ENCODE peak calls at places on chromosomes 16 and 17, in seven cellular contexts. A is dorsolateral prefrontal cortex, R is neural progenitor cell, U is DND-41, O is Peyer's patch, N is heart right ventricle, L is fibroblast of lung. P is an unnamed sample.

GRCh38 chr17:69047368-69048263 is 13.1 kb downstream of the ABCA9 start:
- DNase-seq in R (no peak), A (no peak), U (no peak), O (peak), N (peak), L (peak), P (no peak)

GRCh38 chr16:16015849-16016248 is 66.4 kb downstream of the ABCC1 start:
- DNase-seq in L (no peak), O (no peak), N (no peak), U (no peak), A (no peak), R (no peak), P (no peak)

GRCh38 chr17:44272321-44272951 is 4.5 kb upstream of the SLC4A1 start:
- DNase-seq in O (no peak), U (no peak), N (no peak), L (no peak), R (no peak), A (no peak), P (no peak)

GRCh38 chr16:27726621-27727275 is 176.8 kb downstream of the KATNIP start:
- DNase-seq in R (no peak), U (no peak), L (peak), N (no peak), A (no peak), O (no peak), P (no peak)

GRCh38 chr16:25066747-25067631 is 44.6 kb upstream of the LCMT1 start:
- DNase-seq in A (peak), R (peak), U (no peak), N (peak), L (peak), O (peak), P (peak)

GRCh38 chr17:41618341-41619161 is 5.8 kb downstream of the KRT17 start:
- DNase-seq in R (no peak), U (no peak), O (no peak), N (no peak), L (no peak), A (peak), P (no peak)

GRCh38 chr17:64382184-64382583 is 8.5 kb downstream of the PECAM1 start:
- DNase-seq in O (peak), A (no peak), L (no peak), N (no peak), R (no peak), U (no peak), P (no peak)

GRCh38 chr17:8137645-8138342 is 13.9 kb upstream of the HES7 start:
- DNase-seq in O (peak), L (no peak), U (no peak), R (no peak), N (no peak), A (no peak), P (no peak)

GRCh38 chr16:11061629-11062270 is 117.4 kb downstream of the CLEC16A start:
- DNase-seq in R (no peak), U (no peak), N (no peak), L (no peak), O (peak), A (no peak), P (no peak)

GRCh38 chr17:57004944-57005579 is 27.1 kb downstream of the SCPEP1 start:
- DNase-seq in L (no peak), N (no peak), R (peak), A (no peak), O (peak), U (no peak), P (peak)

GRCh38 chr17:48618366-48618896 is 3.3 kb upstream of the HOXB8 start:
- DNase-seq in N (peak), U (peak), A (peak), R (peak), L (peak), O (peak), P (no peak)

GRCh38 chr16:84582958-84583516 is 34.8 kb downstream of the COTL1 start:
- DNase-seq in R (no peak), O (no peak), A (no peak), L (peak), U (no peak), N (no peak), P (no peak)

GRCh38 chr17:43679911-43680310 is 18.2 kb upstream of the MEOX1 start:
- DNase-seq in U (no peak), R (no peak), O (no peak), N (no peak), L (no peak), A (no peak), P (no peak)

GRCh38 chr17:56779306-56779705 is 54.4 kb downstream of the C17orf67 start:
- DNase-seq in O (no peak), A (no peak), R (no peak), L (no peak), U (no peak), N (no peak), P (no peak)

GRCh38 chr16:85444879-85445778 is 168.0 kb upstream of the GSE1 start:
- DNase-seq in O (peak), N (no peak), L (no peak), A (peak), R (peak), U (peak), P (no peak)

GRCh38 chr16:80652441-80652840 is 111.6 kb downstream of the DYNLRB2 start:
- DNase-seq in L (no peak), R (no peak), N (no peak), U (no peak), A (no peak), O (no peak), P (no peak)

GRCh38 chr17:34254146-34254545 is 939 bp upstream of the CCL2 start:
- DNase-seq in A (no peak), N (no peak), U (no peak), O (no peak), L (peak), R (no peak), P (no peak)

GRCh38 chr16:80029381-80029630 is 428.8 kb upstream of the MAF start:
- DNase-seq in U (no peak), L (no peak), O (no peak), A (no peak), R (no peak), N (no peak), P (no peak)

GRCh38 chr17:40827746-40828453 is 5.5 kb upstream of the KRT10 start:
- DNase-seq in U (no peak), L (peak), R (no peak), A (no peak), O (no peak), N (no peak), P (no peak)

GRCh38 chr17:48068491-48068961 is 20.4 kb downstream of the NFE2L1 start:
- DNase-seq in O (peak), N (no peak), A (no peak), L (peak), R (no peak), U (no peak), P (no peak)

GRCh38 chr17:74271281-74271680 is 2.8 kb upstream of the DNAI2 start:
- DNase-seq in N (no peak), A (no peak), L (no peak), U (no peak), O (no peak), R (no peak), P (no peak)

GRCh38 chr16:9607512-9608230 is 516.2 kb downstream of the HAPSTR1 start:
- DNase-seq in O (no peak), U (no peak), N (no peak), A (no peak), R (no peak), L (peak), P (no peak)

GRCh38 chr17:73749906-73750305 is 105.7 kb upstream of the SDK2 start:
- DNase-seq in A (no peak), U (no peak), O (no peak), R (no peak), L (no peak), N (peak), P (no peak)

GRCh38 chr17:45319239-45319703 is 2.5 kb upstream of the MAP3K14 start:
- DNase-seq in N (no peak), L (peak), O (no peak), A (no peak), U (no peak), R (no peak), P (no peak)

GRCh38 chr16:31472559-31473203 is 729 bp downstream of the TGFB1I1 start:
- DNase-seq in U (peak), L (peak), A (no peak), R (peak), O (peak), N (peak), P (no peak)

GRCh38 chr16:1036121-1036520 is 36.4 kb upstream of the SSTR5 start:
- DNase-seq in U (no peak), O (no peak), A (no peak), R (no peak), N (peak), L (no peak), P (no peak)

GRCh38 chr17:1222321-1222720 is 42.5 kb upstream of the ABR start:
- DNase-seq in U (no peak), L (peak), O (no peak), A (no peak), R (no peak), N (no peak), P (no peak)

DNA sequence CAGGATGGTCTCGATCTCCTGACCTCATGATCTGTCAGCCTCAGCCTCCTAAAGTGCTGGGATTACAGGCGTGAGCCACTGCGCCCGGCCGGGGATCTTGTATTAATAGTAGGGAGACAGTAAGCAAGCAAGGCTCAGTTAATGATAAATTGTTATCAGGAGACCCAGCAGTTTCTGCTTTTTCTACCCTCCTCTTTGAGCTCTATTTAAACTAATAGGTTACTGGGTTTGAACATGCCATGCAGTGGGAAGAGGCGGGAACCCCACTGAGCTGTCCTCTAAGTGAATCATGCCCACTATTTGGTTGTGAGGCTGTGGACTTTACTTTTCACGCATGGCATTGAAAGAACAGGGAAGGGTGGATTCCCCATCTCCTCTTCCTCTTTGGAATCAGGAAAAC is 223.9 kb downstream of the WWOX start:
- DNase-seq in R (no peak), N (no peak), A (no peak), O (no peak), U (no peak), L (no peak), P (no peak)
- TF ChIP-seq CTCF in R (no peak), N (no peak), A (no peak), O (no peak), U (no peak), L (no peak), P (no peak)

GRCh38 chr16:56192971-56193936 is 2.0 kb downstream of the GNAO1 start:
- DNase-seq in R (peak), A (peak), U (peak), N (no peak), L (no peak), O (no peak), P (no peak)

GRCh38 chr16:56192644-56192960 is 1.3 kb downstream of the GNAO1 start:
- DNase-seq in R (no peak), N (no peak), A (no peak), O (no peak), U (no peak), L (no peak), P (no peak)

GRCh38 chr16:56195151-56195550 is 3.9 kb downstream of the GNAO1 start:
- DNase-seq in R (no peak), U (no peak), L (peak), A (no peak), O (no peak), N (no peak), P (no peak)

GRCh38 chr16:56191807-56192643 is 736 bp downstream of the GNAO1 start:
- DNase-seq in A (peak), R (peak), U (peak), O (no peak), L (no peak), N (peak), P (no peak)

DNA sequence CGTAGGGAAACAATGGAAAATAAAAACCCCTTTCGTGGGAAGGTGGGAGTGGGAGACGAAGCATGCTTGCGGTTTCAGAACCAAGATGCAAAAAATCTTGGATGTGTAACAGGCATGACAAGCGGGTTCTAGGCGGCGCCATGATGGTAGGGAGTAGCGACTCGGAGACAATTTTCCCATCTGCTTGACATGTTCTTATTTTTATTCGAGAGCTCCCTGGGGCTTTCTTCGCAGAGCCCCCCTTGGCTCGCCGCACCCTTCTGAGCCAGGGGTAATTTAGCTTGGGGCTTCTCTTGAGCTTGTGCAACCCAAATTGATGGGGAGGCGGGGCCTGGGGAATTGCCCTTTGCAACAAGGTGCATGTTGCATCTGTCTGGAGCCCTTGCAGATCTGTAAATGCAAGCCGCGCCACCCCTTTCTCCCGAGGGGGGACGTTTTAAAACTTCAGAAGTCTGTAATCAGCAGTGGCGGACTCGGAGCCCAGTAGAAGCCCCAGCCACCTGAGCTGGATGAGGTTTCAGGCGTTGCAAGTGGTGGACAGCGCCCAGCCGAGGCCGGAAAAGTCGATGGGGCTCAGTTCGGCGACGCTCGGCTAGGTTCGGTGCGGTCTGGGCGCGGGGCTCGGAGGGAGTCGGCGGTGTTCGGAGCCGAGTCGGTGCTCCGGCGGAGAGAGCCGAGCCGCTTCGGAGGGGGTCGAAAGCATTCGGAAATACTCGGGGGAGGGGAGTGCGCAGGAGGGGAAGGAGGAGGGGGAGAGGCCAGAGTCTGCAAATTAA is 2.9 kb downstream of the GNAO1 start:
- DNase-seq in N (peak), R (peak), O (peak), U (no peak), A (peak), L (peak), P (peak)
- H3K4me3 ChIP-seq in N (peak), R (peak), O (peak), U (no peak), A (peak), L (no peak), P (no peak)

DNA sequence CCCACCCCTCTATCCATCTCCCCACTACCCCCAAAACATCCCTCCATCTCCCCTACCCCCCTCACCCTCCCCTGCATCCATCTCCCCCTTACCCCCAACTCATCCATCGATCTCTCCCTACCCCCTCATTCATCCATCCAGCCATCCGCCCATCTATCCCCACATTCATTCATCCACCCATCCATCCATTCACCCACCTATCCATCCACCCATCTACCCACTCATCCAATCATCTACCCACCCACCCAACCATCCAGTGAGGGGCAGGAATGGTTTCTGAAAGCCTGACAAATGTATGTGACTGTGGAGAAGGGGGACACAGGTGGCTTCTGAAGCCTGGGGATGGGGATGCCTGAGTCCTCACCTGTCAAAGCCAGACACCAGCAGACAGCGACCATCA is 8.8 kb upstream of the PAM16 start:
- DNase-seq in R (no peak), L (no peak), N (no peak), A (no peak), U (no peak), O (no peak), P (no peak)
- TF ChIP-seq CTCF in R (no peak), L (no peak), N (no peak), A (no peak), U (no peak), O (no peak), P (no peak)

GRCh38 chr16:54193656-54194007 is 93.0 kb downstream of the IRX3 start:
- DNase-seq in L (peak), R (peak), N (peak), O (peak), A (peak), U (peak), P (peak)
- H3K4me3 ChIP-seq in L (no peak), R (peak), N (peak), O (no peak), A (no peak), U (no peak), P (no peak)

DNA sequence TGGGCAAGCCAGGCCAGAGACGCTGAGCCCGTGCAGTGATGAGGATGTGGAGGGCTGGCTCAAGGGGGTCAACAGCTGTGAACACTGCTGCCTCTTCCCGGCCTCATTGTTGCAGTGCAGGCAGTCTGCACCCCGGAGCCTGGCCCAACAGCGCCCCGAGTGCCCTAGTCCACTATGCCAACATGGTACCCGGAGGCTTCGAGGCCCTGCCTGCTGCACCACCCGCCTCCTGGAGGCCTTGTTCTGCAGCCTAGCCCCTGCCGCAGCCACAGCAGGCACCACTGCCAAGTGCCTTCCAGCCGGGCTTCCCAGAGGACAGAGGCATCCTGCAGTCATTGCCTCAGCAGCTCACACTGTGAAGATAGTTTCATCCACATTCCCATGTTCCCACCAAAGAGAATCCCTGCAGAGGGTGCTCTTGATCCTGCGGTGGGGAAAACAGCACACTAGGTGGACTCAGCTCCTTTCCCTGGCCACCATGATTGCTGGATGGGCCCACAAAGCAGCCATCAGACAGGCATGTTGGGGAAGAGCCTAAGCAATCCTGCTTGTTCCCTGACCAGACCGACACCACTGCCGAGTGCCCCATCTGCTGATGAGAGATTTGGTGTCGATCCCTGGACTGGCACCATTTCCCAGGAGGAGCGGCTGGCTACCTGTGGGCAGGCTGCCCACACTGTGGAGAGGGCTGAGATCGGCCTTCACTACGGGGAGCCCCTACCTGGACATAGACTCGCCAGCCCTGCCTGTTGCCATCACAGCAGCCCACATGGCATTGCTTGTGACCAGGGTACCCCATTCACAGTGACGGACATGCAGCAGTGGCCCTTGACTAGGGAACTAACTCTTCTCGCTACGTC is 44.9 kb downstream of the USP22 start:
- DNase-seq in N (no peak), U (no peak), A (no peak), O (peak), L (no peak), R (no peak), P (no peak)
- TF ChIP-seq CTCF in N (no peak), U (peak), A (no peak), O (no peak), L (no peak), R (no peak), P (no peak)